ENCODE peak calls at places on chromosomes 5 and 9, in four cellular contexts. P is COLO829; F is activated T-cell treated with anti-CD3 and anti-CD28 coated beads for 1 hour; W is stimulated activated CD4-positive, alpha-beta T cell treated with anti-CD3 and anti-CD28 coated beads, Interleukin-4, amount 100 ng/mL, for 4 hours. T is an unnamed sample.

GRCh38 chr9:74083681-74084433 is 413.3 kb upstream of the RORB start:
- DNase-seq in P (no peak), F (no peak), W (no peak), T (no peak)

GRCh38 chr5:138466900-138467710 is 1.8 kb downstream of the EGR1 start:
- DNase-seq in P (no peak), F (peak; percentile 63), W (peak; percentile 22), T (no peak)

GRCh38 chr5:98455660-98456059 is 317.8 kb upstream of the RGMB start:
- DNase-seq in P (no peak), F (no peak), W (no peak), T (no peak)

GRCh38 chr9:123929177-123929869 is 603 bp downstream of the DENND1A start:
- DNase-seq in P (no peak), F (peak; percentile 14), W (peak; percentile 36), T (no peak)

GRCh38 chr9:121071356-121071755 is 3.4 kb upstream of the CNTRL start:
- DNase-seq in P (no peak), F (no peak), W (no peak), T (no peak)

GRCh38 chr5:112125910-112126309 is 293.2 kb downstream of the EPB41L4A start:
- DNase-seq in P (no peak), F (no peak), W (no peak), T (no peak)

GRCh38 chr9:109311281-109311680 is 9.6 kb downstream of the EPB41L4B start:
- DNase-seq in P (no peak), F (no peak), W (no peak), T (no peak)

GRCh38 chr9:20636883-20637440 is 14.7 kb upstream of the MLLT3 start:
- DNase-seq in P (peak; percentile 25), F (no peak), W (no peak), T (no peak)

GRCh38 chr5:103724272-103724671 is 161.7 kb upstream of the NUDT12 start:
- DNase-seq in P (no peak), F (no peak), W (no peak), T (no peak)

GRCh38 chr5:148828461-148829247 is 2.2 kb downstream of the ADRB2 start:
- DNase-seq in P (no peak), F (no peak), W (no peak), T (no peak)

GRCh38 chr5:96870094-96871021 is 5.9 kb upstream of the ERAP2 start:
- DNase-seq in P (no peak), F (no peak), W (no peak), T (no peak)

GRCh38 chr5:148697821-148698196 is 43.5 kb upstream of the HTR4 start:
- DNase-seq in P (no peak), F (no peak), W (no peak), T (no peak)

GRCh38 chr5:131514316-131515275 is 120.4 kb downstream of the RAPGEF6 start:
- DNase-seq in P (no peak), F (no peak), W (no peak), T (no peak)

GRCh38 chr5:163696270-163696887 is 191.0 kb downstream of the MAT2B start:
- DNase-seq in P (peak; percentile 54), F (no peak), W (no peak), T (no peak)

GRCh38 chr9:26675055-26675454 is 217.5 kb downstream of the CAAP1 start:
- DNase-seq in P (no peak), F (no peak), W (no peak), T (no peak)

GRCh38 chr5:142292249-142292648 is 32.6 kb downstream of the SPRY4 start:
- DNase-seq in P (no peak), F (no peak), W (no peak), T (no peak)

GRCh38 chr5:134142806-134143205 is 28.3 kb downstream of the TCF7 start:
- DNase-seq in P (no peak), F (no peak), W (no peak), T (no peak)

GRCh38 chr9:19411316-19411715 is 2.5 kb downstream of the ACER2 start:
- DNase-seq in P (no peak), F (no peak), W (no peak), T (no peak)

GRCh38 chr5:122377023-122377422 is 65.0 kb downstream of the SNCAIP start:
- DNase-seq in P (no peak), F (no peak), W (no peak), T (no peak)

GRCh38 chr9:92500725-92501124 is 18.4 kb upstream of the ASPN start:
- DNase-seq in P (no peak), F (no peak), W (no peak), T (no peak)

GRCh38 chr9:123609844-123610243 is 253.8 kb downstream of the CRB2 start:
- DNase-seq in P (peak; percentile 33), F (no peak), W (no peak), T (no peak)

GRCh38 chr5:179135441-179136215 is 75.5 kb downstream of the ZNF354C start:
- DNase-seq in P (no peak), F (no peak), W (no peak), T (no peak)

GRCh38 chr5:125199968-125200841 is 453.8 kb upstream of the ZNF608 start:
- DNase-seq in P (no peak), F (no peak), W (no peak), T (peak; percentile 18)

GRCh38 chr5:141523991-141524390 is 35.1 kb downstream of the PCDHGC5 start:
- DNase-seq in P (no peak), F (no peak), W (no peak), T (no peak)

GRCh38 chr9:137034039-137034708 is 2.3 kb upstream of the FUT7 start:
- DNase-seq in P (no peak), F (no peak), W (no peak), T (no peak)

GRCh38 chr9:84756156-84756555 is 86.6 kb downstream of the NTRK2 start:
- DNase-seq in P (no peak), F (no peak), W (no peak), T (no peak)

GRCh38 chr9:125095821-125096443 is 47.4 kb downstream of the SCAI start:
- DNase-seq in P (no peak), F (no peak), W (no peak), T (no peak)

GRCh38 chr5:2732850-2733249 is 18.6 kb downstream of the IRX2 start:
- DNase-seq in P (no peak), F (no peak), W (no peak), T (no peak)

GRCh38 chr9:138104251-138105122 is 226.9 kb downstream of the CACNA1B start:
- DNase-seq in P (no peak), F (no peak), W (no peak), T (no peak)

GRCh38 chr9:37989632-37990155 is 79.3 kb downstream of the SHB start:
- DNase-seq in P (no peak), F (no peak), W (no peak), T (no peak)

GRCh38 chr5:171630670-171631065 is 154.9 kb upstream of the SMIM23 start:
- DNase-seq in P (no peak), F (no peak), W (no peak), T (no peak)

GRCh38 chr5:54007822-54008777 is 302.3 kb downstream of the ARL15 start:
- DNase-seq in P (peak; percentile 4), F (no peak), W (no peak), T (no peak)

T was measured in uterus.